ENCODE peak calls at places on chromosome 20, in nine cellular contexts. K is GM20000; W is BE2C; L is effector memory CD8-positive, alpha-beta T cell; V is WTC11; U is astrocyte of the cerebellum; C is C1 segment of cervical spinal cord; T is AG08395; Z is A549. G is an unnamed sample.

GRCh38 chr20:34022154-34022842 is 28.6 kb downstream of the RALY start:
- DNase-seq in K (peak; percentile 61), W (peak; percentile 29), L (no peak), V (no peak), U (no peak), C (no peak), T (peak; percentile 27), Z (peak; percentile 39), G (peak; percentile 23)

GRCh38 chr20:60752741-60753420 is 499.2 kb upstream of the CDH4 start:
- DNase-seq in K (no peak), W (no peak), L (no peak), V (no peak), U (no peak), C (no peak), T (no peak), Z (no peak), G (no peak)

GRCh38 chr20:38435555-38435939 is 419 bp upstream of the SNHG17 start:
- DNase-seq in K (no peak), W (no peak), L (no peak), V (no peak), U (peak; percentile 74), C (no peak), T (peak; percentile 43), Z (no peak), G (peak; percentile 57)

GRCh38 chr20:57987659-57988058 is 240.8 kb downstream of the ANKRD60 start:
- DNase-seq in K (no peak), W (no peak), L (no peak), V (no peak), U (no peak), C (no peak), T (no peak), Z (no peak), G (no peak)

GRCh38 chr20:21048841-21049273 is 57.3 kb downstream of the LINC00237 start:
- DNase-seq in K (peak; percentile 65), W (peak; percentile 66), L (peak; percentile 52), V (peak; percentile 88), U (no peak), C (no peak), T (peak; percentile 20), Z (peak; percentile 50), G (no peak)

GRCh38 chr20:44422083-44422482 is 53.6 kb upstream of the TTPAL start:
- DNase-seq in K (no peak), W (no peak), L (no peak), V (no peak), U (no peak), C (no peak), T (peak; percentile 31), Z (no peak), G (peak; percentile 48)

GRCh38 chr20:32168184-32168910 is 39.2 kb downstream of the PLAGL2 start:
- DNase-seq in K (no peak), W (no peak), L (no peak), V (peak; percentile 31), U (peak; percentile 19), C (no peak), T (no peak), Z (no peak), G (peak; percentile 3)

GRCh38 chr20:58420798-58421496 is 31.9 kb downstream of the VAPB start:
- DNase-seq in K (no peak), W (no peak), L (no peak), V (no peak), U (peak; percentile 4), C (no peak), T (peak; percentile 89), Z (peak; percentile 23), G (peak; percentile 77)

GRCh38 chr20:44686934-44687333 is 28.2 kb upstream of the CCN5 start:
- DNase-seq in K (no peak), W (no peak), L (no peak), V (no peak), U (no peak), C (no peak), T (no peak), Z (no peak), G (no peak)

GRCh38 chr20:1912056-1912455 is 16.8 kb downstream of the SIRPA start:
- DNase-seq in K (no peak), W (no peak), L (no peak), V (no peak), U (no peak), C (no peak), T (no peak), Z (no peak), G (no peak)